ENCODE peak calls at places on chromosomes 13 and 19, in five cellular contexts. One of them, this sample, is unnamed. For H3K9me3, the result is how much of the 10 kb centered on the place peaks cover.

GRCh38 chr13:90201198-90201597 is 1146.3 kb upstream of the MIR17HG start:
- DNase-seq in IMR-90: no peak
- DNase-seq in PC-3: peak
- DNase-seq in left ventricle myocardium inferior: no peak
- DNase-seq in PC-9: no peak
- DNase-seq in this sample: no peak

GRCh38 chr13:41962994-41963393 is 2.1 kb upstream of the VWA8 start:
- DNase-seq in IMR-90: peak
- DNase-seq in PC-3: no peak
- DNase-seq in left ventricle myocardium inferior: no peak
- DNase-seq in PC-9: no peak
- DNase-seq in this sample: no peak

GRCh38 chr19:2976609-2977000 is 759 bp upstream of the TLE6 start:
- DNase-seq in IMR-90: no peak
- DNase-seq in PC-3: no peak
- DNase-seq in left ventricle myocardium inferior: no peak
- DNase-seq in PC-9: no peak
- DNase-seq in this sample: peak

GRCh38 chr19:1717200-1717969 is 35.9 kb upstream of the ONECUT3 start:
- DNase-seq in IMR-90: no peak
- DNase-seq in PC-3: no peak
- DNase-seq in left ventricle myocardium inferior: no peak
- DNase-seq in PC-9: no peak
- DNase-seq in this sample: no peak

GRCh38 chr19:32041681-32042292 is 303.6 kb upstream of the ZNF507 start:
- DNase-seq in IMR-90: peak
- DNase-seq in PC-3: no peak
- DNase-seq in left ventricle myocardium inferior: peak
- DNase-seq in PC-9: no peak
- DNase-seq in this sample: peak

GRCh38 chr19:18304496-18305312 is 18.2 kb downstream of the LSM4 start:
- DNase-seq in IMR-90: peak
- DNase-seq in PC-3: peak
- DNase-seq in left ventricle myocardium inferior: peak
- DNase-seq in PC-9: no peak
- DNase-seq in this sample: peak

GRCh38 chr13:109998808-109999528 is 212.6 kb upstream of the IRS2 start:
- DNase-seq in IMR-90: peak
- DNase-seq in PC-3: peak
- DNase-seq in left ventricle myocardium inferior: no peak
- DNase-seq in PC-9: peak
- DNase-seq in this sample: peak

GRCh38 chr13:113663934-113664333 is 3.1 kb upstream of the GRK1 start:
- DNase-seq in IMR-90: no peak
- DNase-seq in PC-3: no peak
- DNase-seq in left ventricle myocardium inferior: no peak
- DNase-seq in PC-9: no peak
- DNase-seq in this sample: no peak

GRCh38 chr13:101522607-101523006 is 70.1 kb downstream of the ITGBL1 start:
- DNase-seq in IMR-90: no peak
- DNase-seq in PC-3: no peak
- DNase-seq in left ventricle myocardium inferior: no peak
- DNase-seq in PC-9: peak
- DNase-seq in this sample: no peak

GRCh38 chr13:28494861-28495585 is at the start of gene FLT1:
- DNase-seq in IMR-90: peak
- DNase-seq in PC-3: no peak
- DNase-seq in left ventricle myocardium inferior: peak
- DNase-seq in PC-9: no peak
- DNase-seq in this sample: peak

GRCh38 chr13:92175330-92175729 is 776.9 kb downstream of the GPC5 start:
- DNase-seq in IMR-90: peak
- DNase-seq in PC-3: peak
- DNase-seq in left ventricle myocardium inferior: no peak
- DNase-seq in PC-9: no peak
- DNase-seq in this sample: peak

GRCh38 chr19:49588370-49589122 is 2.4 kb upstream of the PRR12 start:
- DNase-seq in IMR-90: no peak
- DNase-seq in PC-3: no peak
- DNase-seq in left ventricle myocardium inferior: no peak
- DNase-seq in PC-9: peak
- DNase-seq in this sample: no peak

GRCh38 chr13:66950666-66951065 is 279.5 kb downstream of the PCDH9 start:
- DNase-seq in IMR-90: no peak
- DNase-seq in PC-3: no peak
- DNase-seq in left ventricle myocardium inferior: no peak
- DNase-seq in PC-9: no peak
- DNase-seq in this sample: no peak

GRCh38 chr13:77918391-77919261 is at the start of gene EDNRB:
- DNase-seq in IMR-90: peak
- DNase-seq in PC-3: no peak
- DNase-seq in left ventricle myocardium inferior: peak
- DNase-seq in PC-9: no peak
- DNase-seq in this sample: peak

GRCh38 chr13:35378939-35379338 is 97.5 kb downstream of the MAB21L1 start:
- DNase-seq in IMR-90: peak
- DNase-seq in PC-3: peak
- DNase-seq in left ventricle myocardium inferior: no peak
- DNase-seq in PC-9: no peak
- DNase-seq in this sample: peak

GRCh38 chr19:3369337-3370213 is 3.2 kb downstream of the NFIC start:
- DNase-seq in IMR-90: peak
- DNase-seq in PC-3: peak
- DNase-seq in left ventricle myocardium inferior: peak
- DNase-seq in PC-9: no peak
- DNase-seq in this sample: peak

GRCh38 chr13:74227476-74228158 is 93.4 kb upstream of the KLF12 start:
- DNase-seq in IMR-90: no peak
- DNase-seq in PC-3: no peak
- DNase-seq in left ventricle myocardium inferior: no peak
- DNase-seq in PC-9: no peak
- DNase-seq in this sample: no peak

GRCh38 chr13:79311456-79311855 is 94.6 kb downstream of the RBM26 start:
- DNase-seq in IMR-90: peak
- DNase-seq in PC-3: no peak
- DNase-seq in left ventricle myocardium inferior: no peak
- DNase-seq in PC-9: no peak
- DNase-seq in this sample: no peak

GRCh38 chr19:16013851-16014840 is 62.1 kb upstream of the TPM4 start:
- DNase-seq in IMR-90: no peak
- DNase-seq in PC-3: no peak
- DNase-seq in left ventricle myocardium inferior: no peak
- DNase-seq in PC-9: no peak
- DNase-seq in this sample: no peak
- H3K9me3 ChIP-seq in IMR-90: under half
- H3K9me3 ChIP-seq in PC-3: under half
- H3K9me3 ChIP-seq in left ventricle myocardium inferior: under half
- H3K9me3 ChIP-seq in PC-9: under half
- H3K9me3 ChIP-seq in this sample: under half

GRCh38 chr19:22257381-22257780 is 28.9 kb upstream of the ZNF729 start:
- DNase-seq in IMR-90: no peak
- DNase-seq in PC-3: peak
- DNase-seq in left ventricle myocardium inferior: no peak
- DNase-seq in PC-9: no peak
- DNase-seq in this sample: no peak
- H3K9me3 ChIP-seq in IMR-90: under half
- H3K9me3 ChIP-seq in PC-3: under half
- H3K9me3 ChIP-seq in left ventricle myocardium inferior: under half
- H3K9me3 ChIP-seq in PC-9: under half
- H3K9me3 ChIP-seq in this sample: under half

GRCh38 chr19:9674669-9675357 is at the start of gene ZNF562:
- DNase-seq in IMR-90: peak
- DNase-seq in PC-3: peak
- DNase-seq in left ventricle myocardium inferior: peak
- DNase-seq in PC-9: peak
- DNase-seq in this sample: peak

GRCh38 chr19:9673912-9674668 is 810 bp downstream of the ZNF562 start:
- DNase-seq in IMR-90: peak
- DNase-seq in PC-3: peak
- DNase-seq in left ventricle myocardium inferior: no peak
- DNase-seq in PC-9: peak
- DNase-seq in this sample: no peak

GRCh38 chr19:9668544-9668943 is 6.4 kb downstream of the ZNF562 start:
- DNase-seq in IMR-90: no peak
- DNase-seq in PC-3: no peak
- DNase-seq in left ventricle myocardium inferior: no peak
- DNase-seq in PC-9: no peak
- DNase-seq in this sample: no peak

GRCh38 chr19:9672893-9673292 is 2.0 kb downstream of the ZNF562 start:
- DNase-seq in IMR-90: no peak
- DNase-seq in PC-3: no peak
- DNase-seq in left ventricle myocardium inferior: no peak
- DNase-seq in PC-9: no peak
- DNase-seq in this sample: no peak

GRCh38 chr19:9671654-9672053 is 3.2 kb downstream of the ZNF562 start:
- DNase-seq in IMR-90: no peak
- DNase-seq in PC-3: no peak
- DNase-seq in left ventricle myocardium inferior: no peak
- DNase-seq in PC-9: no peak
- DNase-seq in this sample: no peak
- H3K9me3 ChIP-seq in IMR-90: under half
- H3K9me3 ChIP-seq in PC-3: half or more
- H3K9me3 ChIP-seq in left ventricle myocardium inferior: half or more
- H3K9me3 ChIP-seq in PC-9: half or more
- H3K9me3 ChIP-seq in this sample: under half

DNA sequence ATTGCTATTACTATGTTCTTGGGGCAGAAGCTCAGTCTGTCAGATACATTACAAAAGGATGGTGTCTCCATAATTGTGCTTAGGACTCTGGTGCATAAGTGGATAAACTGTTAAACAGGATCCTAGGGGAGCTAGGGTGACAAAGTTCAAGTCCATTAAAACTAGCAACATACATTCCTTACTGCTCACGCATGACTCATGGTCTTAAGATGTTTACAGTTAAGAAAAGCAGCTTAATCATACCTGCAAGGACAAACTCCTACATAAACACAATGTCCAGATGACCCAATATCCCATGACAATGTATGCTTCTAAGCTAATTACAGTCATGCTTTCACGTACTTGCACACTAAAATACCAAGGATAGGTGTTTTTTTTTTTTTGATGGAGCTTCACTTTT is 3.5 kb upstream of the ZNF701 start:
- DNase-seq in IMR-90: peak
- DNase-seq in PC-3: peak
- DNase-seq in left ventricle myocardium inferior: no peak
- DNase-seq in PC-9: peak
- DNase-seq in this sample: peak
- H3K9me3 ChIP-seq in IMR-90: under half
- H3K9me3 ChIP-seq in PC-3: under half
- H3K9me3 ChIP-seq in left ventricle myocardium inferior: under half
- H3K9me3 ChIP-seq in PC-9: half or more
- H3K9me3 ChIP-seq in this sample: under half